ENCODE peak calls at places on chromosomes 16 and 17, in six cellular contexts. K is stimulated activated CD8-positive, alpha-beta memory T cell treated with anti-CD3 and anti-CD28 coated beads, Interleukin-7, amount 100 ng/mL, for 48 hours; R is GM04504; X is psoas muscle; N is amygdala; H is DMS153. Q is an unnamed sample.

GRCh38 chr16:54933281-54934150 is 2.9 kb downstream of the IRX5 start:
- DNase-seq in K (no peak), R (peak; percentile 19), X (peak; percentile 51), N (no peak), H (no peak), Q (no peak)

GRCh38 chr16:86068722-86069121 is 169.8 kb downstream of the IRF8 start:
- DNase-seq in K (no peak), R (no peak), X (no peak), N (no peak), H (no peak), Q (no peak)

GRCh38 chr17:1762906-1763829 is 1.3 kb downstream of the SERPINF1 start:
- DNase-seq in K (no peak), R (peak; percentile 59), X (peak; percentile 84), N (peak; percentile 31), H (no peak), Q (peak; percentile 43)

GRCh38 chr16:2985893-2986355 is 5.7 kb upstream of the PKMYT1 start:
- DNase-seq in K (no peak), R (no peak), X (peak; percentile 77), N (peak; percentile 12), H (no peak), Q (no peak)

GRCh38 chr17:29588561-29589411 is 662 bp downstream of the GIT1 start:
- DNase-seq in K (no peak), R (no peak), X (peak; percentile 71), N (peak; percentile 40), H (no peak), Q (no peak)

GRCh38 chr16:71254832-71255560 is 24.5 kb upstream of the HYDIN start:
- DNase-seq in K (no peak), R (no peak), X (no peak), N (no peak), H (no peak), Q (no peak)

GRCh38 chr17:30506423-30506822 is 29.2 kb downstream of the GOSR1 start:
- DNase-seq in K (no peak), R (no peak), X (no peak), N (no peak), H (no peak), Q (no peak)

GRCh38 chr16:62077998-62078397 is 41.8 kb upstream of the CDH8 start:
- DNase-seq in K (no peak), R (no peak), X (no peak), N (no peak), H (no peak), Q (no peak)

GRCh38 chr16:50583211-50583610 is 35.0 kb downstream of the NKD1 start:
- DNase-seq in K (no peak), R (no peak), X (no peak), N (no peak), H (no peak), Q (no peak)

GRCh38 chr16:10678655-10679054 is 16.1 kb downstream of the TEKT5 start:
- DNase-seq in K (no peak), R (no peak), X (no peak), N (no peak), H (peak; percentile 34), Q (no peak)

GRCh38 chr16:85416267-85417109 is 196.6 kb upstream of the GSE1 start:
- DNase-seq in K (peak; percentile 56), R (no peak), X (peak; percentile 89), N (no peak), H (peak; percentile 63), Q (no peak)

GRCh38 chr17:82105882-82106696 is 8.1 kb upstream of the FASN start:
- DNase-seq in K (peak; percentile 36), R (no peak), X (peak; percentile 74), N (no peak), H (peak; percentile 47), Q (no peak)

GRCh38 chr17:13647551-13647950 is 45.8 kb upstream of the HS3ST3A1 start:
- DNase-seq in K (no peak), R (peak; percentile 37), X (no peak), N (no peak), H (no peak), Q (no peak)

GRCh38 chr16:5077304-5077703 is 5.7 kb downstream of the ALG1 start:
- DNase-seq in K (no peak), R (no peak), X (no peak), N (no peak), H (no peak), Q (no peak)

GRCh38 chr16:26051078-26051477 is 359.3 kb downstream of the HS3ST4 start:
- DNase-seq in K (no peak), R (no peak), X (no peak), N (no peak), H (no peak), Q (no peak)

GRCh38 chr17:43584666-43585102 is 38.5 kb upstream of the ETV4 start:
- DNase-seq in K (no peak), R (no peak), X (no peak), N (no peak), H (no peak), Q (no peak)

GRCh38 chr17:63537991-63538692 is 12.1 kb upstream of the DCAF7 start:
- DNase-seq in K (no peak), R (no peak), X (no peak), N (no peak), H (no peak), Q (no peak)

GRCh38 chr17:66734544-66734943 is 100.4 kb upstream of the CACNG5 start:
- DNase-seq in K (no peak), R (no peak), X (no peak), N (no peak), H (no peak), Q (no peak)

GRCh38 chr16:14486520-14487303 is 143.3 kb downstream of the PARN start:
- DNase-seq in K (no peak), R (peak; percentile 95), X (peak; percentile 86), N (peak; percentile 72), H (peak; percentile 5), Q (peak; percentile 86)

GRCh38 chr17:49224198-49224996 is 6.2 kb downstream of the PHOSPHO1 start:
- DNase-seq in K (no peak), R (no peak), X (peak; percentile 62), N (no peak), H (no peak), Q (no peak)

GRCh38 chr17:57517216-57517518 is 227.9 kb downstream of the CCDC182 start:
- DNase-seq in K (no peak), R (no peak), X (no peak), N (no peak), H (no peak), Q (no peak)